ENCODE peak calls at places on chromosomes 1 and 21, in four cellular contexts. One of them, this sample, is unnamed.

GRCh38 chr21:27379381-27379780 is 412.5 kb upstream of the ADAMTS5 start:
- DNase-seq in K562: no peak
- DNase-seq in GM12878: no peak
- DNase-seq in HepG2: no peak
- DNase-seq in this sample: no peak

GRCh38 chr1:21344750-21345443 is 54.6 kb upstream of the ECE1 start:
- DNase-seq in HepG2: no peak
- DNase-seq in K562: peak
- DNase-seq in GM12878: no peak
- DNase-seq in this sample: peak

GRCh38 chr21:36479415-36480402 is at the start of gene CLDN14:
- DNase-seq in K562: no peak
- DNase-seq in HepG2: peak
- DNase-seq in GM12878: no peak
- DNase-seq in this sample: no peak

GRCh38 chr1:26630634-26631033 is 65.2 kb upstream of the ARID1A start:
- DNase-seq in HepG2: peak
- DNase-seq in GM12878: no peak
- DNase-seq in K562: no peak
- DNase-seq in this sample: no peak

GRCh38 chr1:209552406-209553264 is 30.9 kb upstream of the CAMK1G start:
- DNase-seq in K562: no peak
- DNase-seq in GM12878: no peak
- DNase-seq in HepG2: no peak
- DNase-seq in this sample: no peak

GRCh38 chr1:236451796-236452373 is 57.8 kb downstream of the EDARADD start:
- DNase-seq in HepG2: peak
- DNase-seq in GM12878: no peak
- DNase-seq in K562: peak
- DNase-seq in this sample: peak

GRCh38 chr21:25936776-25937175 is 202.0 kb downstream of the GABPA start:
- DNase-seq in K562: no peak
- DNase-seq in GM12878: no peak
- DNase-seq in HepG2: no peak
- DNase-seq in this sample: no peak

GRCh38 chr1:39733161-39733560 is 5.5 kb upstream of the PPIE start:
- DNase-seq in K562: no peak
- DNase-seq in GM12878: no peak
- DNase-seq in HepG2: no peak
- DNase-seq in this sample: no peak

GRCh38 chr1:218930879-218931278 is 242.8 kb upstream of the LYPLAL1 start:
- DNase-seq in HepG2: no peak
- DNase-seq in K562: no peak
- DNase-seq in GM12878: no peak
- DNase-seq in this sample: no peak

GRCh38 chr1:189782280-189782679 is 695.4 kb downstream of the BRINP3 start:
- DNase-seq in HepG2: no peak
- DNase-seq in GM12878: no peak
- DNase-seq in K562: no peak
- DNase-seq in this sample: no peak

GRCh38 chr1:20732588-20733360 is at the start of gene SH2D5:
- DNase-seq in GM12878: peak
- DNase-seq in K562: peak
- DNase-seq in HepG2: peak
- DNase-seq in this sample: peak

GRCh38 chr21:43193651-43194302 is 25.0 kb downstream of the CRYAA start:
- DNase-seq in HepG2: no peak
- DNase-seq in K562: no peak
- DNase-seq in GM12878: no peak
- DNase-seq in this sample: peak

GRCh38 chr1:26391450-26391849 is 18.9 kb upstream of the ZNF683 start:
- DNase-seq in GM12878: no peak
- DNase-seq in HepG2: peak
- DNase-seq in K562: peak
- DNase-seq in this sample: peak

GRCh38 chr1:236089046-236089773 is 24.3 kb upstream of the NID1 start:
- DNase-seq in HepG2: no peak
- DNase-seq in K562: no peak
- DNase-seq in GM12878: no peak
- DNase-seq in this sample: no peak

GRCh38 chr1:162554258-162554657 is 7.3 kb upstream of the UAP1 start:
- DNase-seq in GM12878: no peak
- DNase-seq in K562: no peak
- DNase-seq in HepG2: no peak
- DNase-seq in this sample: no peak

GRCh38 chr1:108200627-108201106 is 524 bp upstream of the SLC25A24 start:
- DNase-seq in GM12878: no peak
- DNase-seq in K562: peak
- DNase-seq in HepG2: peak
- DNase-seq in this sample: no peak

GRCh38 chr1:242467556-242468145 is 56.8 kb downstream of the PLD5 start:
- DNase-seq in K562: peak
- DNase-seq in GM12878: no peak
- DNase-seq in HepG2: peak
- DNase-seq in this sample: peak

GRCh38 chr1:24364605-24364974 is 45.4 kb downstream of the GRHL3 start:
- DNase-seq in GM12878: no peak
- DNase-seq in K562: no peak
- DNase-seq in HepG2: no peak
- DNase-seq in this sample: no peak

GRCh38 chr1:152440635-152441471 is 26.8 kb upstream of the CRNN start:
- DNase-seq in GM12878: peak
- DNase-seq in HepG2: peak
- DNase-seq in K562: peak
- DNase-seq in this sample: peak

GRCh38 chr1:30335389-30335996 is 387.9 kb downstream of the MATN1 start:
- DNase-seq in GM12878: no peak
- DNase-seq in HepG2: no peak
- DNase-seq in K562: no peak
- DNase-seq in this sample: no peak

GRCh38 chr1:58739851-58740466 is 40.1 kb upstream of the MYSM1 start:
- DNase-seq in K562: peak
- DNase-seq in HepG2: peak
- DNase-seq in GM12878: no peak
- DNase-seq in this sample: no peak

GRCh38 chr1:67749844-67750689 is 65.1 kb downstream of the GADD45A start:
- DNase-seq in GM12878: no peak
- DNase-seq in K562: peak
- DNase-seq in HepG2: no peak
- DNase-seq in this sample: no peak

GRCh38 chr21:32645261-32646182 is 33.3 kb upstream of the CFAP298 start:
- DNase-seq in GM12878: no peak
- DNase-seq in HepG2: no peak
- DNase-seq in K562: peak
- DNase-seq in this sample: peak

GRCh38 chr1:41673806-41674205 is 189.3 kb upstream of the EDN2 start:
- DNase-seq in GM12878: no peak
- DNase-seq in K562: no peak
- DNase-seq in HepG2: no peak
- DNase-seq in this sample: no peak

GRCh38 chr1:181221078-181221477 is 132.6 kb downstream of the IER5 start:
- DNase-seq in HepG2: no peak
- DNase-seq in GM12878: no peak
- DNase-seq in K562: no peak
- DNase-seq in this sample: no peak

GRCh38 chr1:10696977-10697376 is 99.5 kb downstream of the CASZ1 start:
- DNase-seq in GM12878: no peak
- DNase-seq in K562: no peak
- DNase-seq in HepG2: no peak
- DNase-seq in this sample: no peak

GRCh38 chr1:86140481-86140880 is 16.1 kb downstream of the COL24A1 start:
- DNase-seq in HepG2: no peak
- DNase-seq in K562: no peak
- DNase-seq in GM12878: no peak
- DNase-seq in this sample: no peak

GRCh38 chr1:156648496-156648895 is 6.6 kb downstream of the BCAN start:
- DNase-seq in K562: no peak
- DNase-seq in HepG2: no peak
- DNase-seq in GM12878: no peak
- DNase-seq in this sample: no peak

GRCh38 chr1:164563821-164564251 is 4.9 kb downstream of the PBX1 start:
- DNase-seq in GM12878: no peak
- DNase-seq in HepG2: no peak
- DNase-seq in K562: no peak
- DNase-seq in this sample: no peak

GRCh38 chr21:26845066-26845749 is at the start of gene ADAMTS1:
- DNase-seq in GM12878: no peak
- DNase-seq in K562: no peak
- DNase-seq in HepG2: peak
- DNase-seq in this sample: peak

GRCh38 chr1:222815367-222815765 is 527 bp downstream of the DISP1 start:
- DNase-seq in HepG2: no peak
- DNase-seq in K562: peak
- DNase-seq in GM12878: no peak
- DNase-seq in this sample: no peak

GRCh38 chr1:43206721-43207228 is 34.6 kb downstream of the CFAP57 start:
- DNase-seq in K562: no peak
- DNase-seq in HepG2: peak
- DNase-seq in GM12878: no peak
- DNase-seq in this sample: peak

DNA sequence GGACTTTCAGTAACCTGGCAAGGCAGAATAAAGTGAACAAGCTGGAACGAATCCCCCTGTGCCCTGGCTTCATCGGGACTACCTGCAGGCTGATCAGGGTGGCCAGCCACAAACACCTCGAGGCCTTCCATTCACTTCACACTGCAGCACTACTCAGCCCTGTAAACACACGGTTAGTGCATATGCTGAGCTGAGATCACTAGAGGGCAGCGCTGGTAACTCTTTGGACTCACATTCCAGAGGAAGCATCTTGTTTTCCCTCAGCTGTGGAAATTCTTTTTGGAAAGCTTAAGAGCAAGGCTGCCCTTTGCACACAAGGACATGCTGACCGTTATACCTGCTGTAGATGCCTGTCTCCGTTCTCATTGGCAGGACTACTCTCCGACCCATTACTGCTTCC is 32.1 kb downstream of the PCSK9 start:
- DNase-seq in K562: peak
- DNase-seq in HepG2: peak
- DNase-seq in GM12878: no peak
- DNase-seq in this sample: peak
- TF ChIP-seq CBFB in K562: no peak
- TF ChIP-seq CBFB in HepG2: no peak
- TF ChIP-seq CBFB in GM12878: no peak
- TF ChIP-seq CBFB in this sample: no peak

DNA sequence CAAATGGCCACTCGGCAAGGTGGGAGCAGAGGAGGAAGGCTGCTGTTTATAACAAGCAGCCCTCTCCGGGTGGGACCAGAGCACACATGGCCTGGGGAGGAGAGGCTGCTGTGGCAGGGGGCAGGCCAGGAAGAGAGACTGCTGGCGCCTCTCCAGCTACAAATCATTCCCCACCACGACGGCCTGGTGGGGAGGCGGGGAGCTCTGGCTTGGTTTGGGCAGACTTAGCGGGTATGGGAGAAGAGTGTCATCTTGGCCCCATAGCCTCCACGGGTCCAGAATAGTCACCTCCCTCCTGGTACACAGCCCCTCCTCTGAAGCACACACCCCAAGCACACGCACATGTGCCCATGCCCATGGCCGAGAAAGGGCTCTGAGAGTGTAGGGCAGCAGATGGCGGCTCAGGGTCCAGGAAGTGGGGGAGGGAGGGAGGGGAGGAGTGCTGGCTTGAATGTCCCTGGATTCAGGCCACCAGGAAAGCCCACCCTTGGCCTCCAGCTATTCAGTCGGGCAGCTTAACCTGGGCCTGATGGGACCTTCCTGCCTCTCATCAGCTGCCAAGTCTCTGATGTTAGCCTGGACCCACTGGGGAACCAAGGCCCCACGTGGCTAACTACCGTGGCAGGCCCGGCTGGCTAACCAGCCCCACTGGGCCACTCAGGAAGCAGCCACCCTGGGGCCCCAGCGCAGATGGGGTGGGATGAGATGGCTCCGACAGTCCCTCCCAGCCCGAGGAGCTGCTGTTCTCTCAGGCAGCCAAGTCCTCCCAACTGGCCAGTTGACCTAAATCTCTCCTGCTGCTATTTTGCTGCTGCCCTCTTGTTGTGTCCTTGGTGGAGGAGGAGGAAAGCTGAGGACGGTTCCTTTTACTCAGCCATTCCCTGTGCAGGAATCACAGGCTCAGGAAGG is 10.9 kb downstream of the LRP8 start:
- DNase-seq in HepG2: no peak
- DNase-seq in GM12878: no peak
- DNase-seq in K562: no peak
- DNase-seq in this sample: no peak
- TF ChIP-seq NR2C2 in HepG2: no peak
- TF ChIP-seq NR2C2 in GM12878: no peak
- TF ChIP-seq NR2C2 in K562: no peak
- TF ChIP-seq NR2C2 in this sample: no peak

GRCh38 chr1:55893155-55893554 is 678.0 kb upstream of the USP24 start:
- DNase-seq in GM12878: no peak
- DNase-seq in K562: no peak
- DNase-seq in HepG2: peak
- DNase-seq in this sample: no peak
- TF ChIP-seq CBFB in GM12878: no peak
- TF ChIP-seq CBFB in K562: no peak
- TF ChIP-seq CBFB in HepG2: no peak
- TF ChIP-seq CBFB in this sample: no peak

GRCh38 chr1:169217621-169218020 is 111.1 kb downstream of the ATP1B1 start:
- DNase-seq in K562: no peak
- DNase-seq in HepG2: no peak
- DNase-seq in GM12878: no peak
- DNase-seq in this sample: no peak
- TF ChIP-seq NR2C2 in K562: no peak
- TF ChIP-seq NR2C2 in HepG2: no peak
- TF ChIP-seq NR2C2 in GM12878: no peak
- TF ChIP-seq NR2C2 in this sample: no peak

GRCh38 chr1:61055110-61055614 is 27.2 kb upstream of the NFIA start:
- DNase-seq in GM12878: no peak
- DNase-seq in K562: no peak
- DNase-seq in HepG2: no peak
- DNase-seq in this sample: no peak
- TF ChIP-seq CBFB in GM12878: no peak
- TF ChIP-seq CBFB in K562: no peak
- TF ChIP-seq CBFB in HepG2: no peak
- TF ChIP-seq CBFB in this sample: no peak

DNA sequence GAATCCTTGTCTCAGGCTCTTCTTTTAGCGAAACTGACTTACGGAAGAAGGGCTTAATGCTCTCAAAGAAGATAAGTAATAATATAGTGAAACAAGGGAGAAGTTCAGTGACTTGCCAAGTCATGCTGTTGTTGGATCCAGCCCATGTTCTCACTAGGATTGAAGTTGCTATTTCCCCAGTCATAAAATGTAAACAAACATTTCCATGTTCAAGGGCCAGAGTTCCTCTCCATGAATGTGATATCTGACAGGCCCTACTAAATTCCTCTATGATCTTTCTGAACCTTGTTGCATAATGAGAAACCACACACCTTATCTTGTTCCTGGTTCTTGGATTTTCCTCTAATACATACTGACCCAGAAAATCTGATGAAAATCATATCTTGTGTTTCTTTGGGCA is 876.5 kb upstream of the B3GALT2 start:
- DNase-seq in GM12878: no peak
- DNase-seq in HepG2: no peak
- DNase-seq in K562: no peak
- DNase-seq in this sample: no peak
- TF ChIP-seq NR2C2 in GM12878: no peak
- TF ChIP-seq NR2C2 in HepG2: no peak
- TF ChIP-seq NR2C2 in K562: no peak
- TF ChIP-seq NR2C2 in this sample: no peak

GRCh38 chr1:230208619-230209261 is 141.7 kb downstream of the GALNT2 start:
- DNase-seq in K562: no peak
- DNase-seq in GM12878: no peak
- DNase-seq in HepG2: no peak
- DNase-seq in this sample: no peak
- TF ChIP-seq CBFB in K562: no peak
- TF ChIP-seq CBFB in GM12878: no peak
- TF ChIP-seq CBFB in HepG2: no peak
- TF ChIP-seq CBFB in this sample: no peak

This sample was measured in WTC11.